ENCODE peak calls at places on chromosomes 3 and 15, in six cellular contexts. Q is HL-60, N is fibroblast of pulmonary artery, L is bronchial epithelial cell, V is lower lobe of right lung, F is lower leg skin. C is an unnamed sample.

GRCh38 chr15:39455502-39455991 is 125.3 kb upstream of the THBS1 start:
- DNase-seq in Q (no peak), N (peak), L (peak), V (no peak), F (no peak), C (peak)

GRCh38 chr3:96324087-96324486 is 490.3 kb upstream of the EPHA6 start:
- DNase-seq in Q (no peak), N (no peak), L (no peak), V (no peak), F (no peak), C (no peak)

GRCh38 chr3:46900007-46900292 is 22.4 kb downstream of the PTH1R start:
- DNase-seq in Q (no peak), N (no peak), L (no peak), V (peak), F (no peak), C (no peak)

GRCh38 chr3:132867526-132867925 is 145.3 kb upstream of the NPHP3 start:
- DNase-seq in Q (no peak), N (no peak), L (no peak), V (no peak), F (no peak), C (no peak)

GRCh38 chr3:30644615-30645014 is 38.2 kb downstream of the TGFBR2 start:
- DNase-seq in Q (no peak), N (peak), L (peak), V (no peak), F (peak), C (peak)

GRCh38 chr3:50274371-50275104 is 4.3 kb upstream of the LSMEM2 start:
- DNase-seq in Q (no peak), N (peak), L (peak), V (peak), F (peak), C (peak)

GRCh38 chr3:23659840-23660430 is 145.8 kb upstream of the UBE2E1 start:
- DNase-seq in Q (no peak), N (no peak), L (no peak), V (no peak), F (no peak), C (no peak)

GRCh38 chr3:13092621-13093339 is 19.6 kb upstream of the IQSEC1 start:
- DNase-seq in Q (no peak), N (no peak), L (no peak), V (no peak), F (no peak), C (no peak)

GRCh38 chr15:63915209-63915887 is 81.6 kb upstream of the HERC1 start:
- DNase-seq in Q (no peak), N (no peak), L (peak), V (no peak), F (no peak), C (no peak)

GRCh38 chr3:17481116-17481515 is 261.3 kb downstream of the TBC1D5 start:
- DNase-seq in Q (no peak), N (no peak), L (no peak), V (no peak), F (no peak), C (no peak)

GRCh38 chr3:134640872-134641470 is 9.9 kb downstream of the KY start:
- DNase-seq in Q (peak), N (peak), L (peak), V (no peak), F (peak), C (no peak)

GRCh38 chr3:194140520-194141414 is 4.8 kb downstream of the HES1 start:
- DNase-seq in Q (no peak), N (peak), L (peak), V (peak), F (peak), C (peak)

GRCh38 chr15:38531509-38531908 is 33.1 kb downstream of the RASGRP1 start:
- DNase-seq in Q (no peak), N (peak), L (peak), V (no peak), F (no peak), C (no peak)

GRCh38 chr3:171829841-171830559 is 13.1 kb upstream of the TMEM212 start:
- DNase-seq in Q (no peak), N (peak), L (peak), V (peak), F (peak), C (no peak)

GRCh38 chr3:160869825-160870224 is 113.8 kb downstream of the PPM1L start:
- DNase-seq in Q (no peak), N (peak), L (peak), V (no peak), F (peak), C (no peak)

GRCh38 chr3:31232049-31233040 is 300.4 kb upstream of the STT3B start:
- DNase-seq in Q (peak), N (peak), L (no peak), V (no peak), F (no peak), C (no peak)

GRCh38 chr3:133835418-133835743 is 29.8 kb downstream of the SRPRB start:
- DNase-seq in Q (no peak), N (no peak), L (no peak), V (no peak), F (no peak), C (no peak)

GRCh38 chr3:9008550-9009255 is 45.4 kb upstream of the RAD18 start:
- DNase-seq in Q (no peak), N (no peak), L (no peak), V (no peak), F (no peak), C (no peak)

GRCh38 chr15:28918141-28918983 is 32.6 kb downstream of the APBA2 start:
- DNase-seq in Q (no peak), N (peak), L (no peak), V (peak), F (no peak), C (no peak)

GRCh38 chr3:12345584-12346494 is 57.0 kb downstream of the PPARG start:
- DNase-seq in Q (no peak), N (no peak), L (peak), V (no peak), F (no peak), C (no peak)

GRCh38 chr3:99747915-99748314 is 69.7 kb upstream of the CMSS1 start:
- DNase-seq in Q (no peak), N (peak), L (peak), V (no peak), F (no peak), C (no peak)

GRCh38 chr3:25883492-25883891 is 93.6 kb downstream of the OXSM start:
- DNase-seq in Q (no peak), N (no peak), L (no peak), V (no peak), F (no peak), C (no peak)

GRCh38 chr3:23608650-23609049 is 197.1 kb upstream of the UBE2E1 start:
- DNase-seq in Q (no peak), N (no peak), L (no peak), V (no peak), F (no peak), C (no peak)

GRCh38 chr3:32296251-32297204 is 58.0 kb downstream of the CMTM8 start:
- DNase-seq in Q (peak), N (peak), L (peak), V (peak), F (peak), C (peak)

GRCh38 chr15:59099162-59099685 is 5.7 kb upstream of the CCNB2 start:
- DNase-seq in Q (no peak), N (no peak), L (no peak), V (no peak), F (no peak), C (no peak)

GRCh38 chr15:75031773-75032302 is 8.4 kb downstream of the PPCDC start:
- DNase-seq in Q (no peak), N (peak), L (peak), V (no peak), F (no peak), C (no peak)

GRCh38 chr3:120568198-120568523 is 28.0 kb upstream of the NDUFB4 start:
- DNase-seq in Q (no peak), N (no peak), L (no peak), V (no peak), F (no peak), C (no peak)

GRCh38 chr3:184742676-184743135 is 30.8 kb upstream of the MAGEF1 start:
- DNase-seq in Q (no peak), N (no peak), L (no peak), V (no peak), F (peak), C (no peak)

GRCh38 chr15:67865766-67866165 is 25.9 kb upstream of the RNU6-1 start:
- DNase-seq in Q (no peak), N (no peak), L (no peak), V (no peak), F (peak), C (no peak)

GRCh38 chr3:194150252-194150934 is 14.4 kb downstream of the HES1 start:
- DNase-seq in Q (no peak), N (no peak), L (peak), V (no peak), F (no peak), C (no peak)

GRCh38 chr15:57923750-57924149 is 141.8 kb downstream of the ALDH1A2 start:
- DNase-seq in Q (no peak), N (peak), L (no peak), V (no peak), F (no peak), C (no peak)

GRCh38 chr3:149494022-149494758 is 19.7 kb downstream of the TM4SF4 start:
- DNase-seq in Q (peak), N (peak), L (peak), V (peak), F (peak), C (no peak)

GRCh38 chr3:27521872-27522265 is 37.7 kb upstream of the SLC4A7 start:
- DNase-seq in Q (no peak), N (no peak), L (no peak), V (no peak), F (no peak), C (no peak)

GRCh38 chr3:186194451-186194811 is 85.5 kb upstream of the ETV5 start:
- DNase-seq in Q (no peak), N (no peak), L (no peak), V (no peak), F (no peak), C (no peak)

GRCh38 chr3:186198442-186198841 is 89.6 kb upstream of the ETV5 start:
- DNase-seq in Q (no peak), N (no peak), L (no peak), V (no peak), F (no peak), C (no peak)

GRCh38 chr3:186189492-186189891 is 80.6 kb upstream of the ETV5 start:
- DNase-seq in Q (no peak), N (peak), L (peak), V (no peak), F (no peak), C (no peak)

GRCh38 chr3:186192823-186193222 is 83.9 kb upstream of the ETV5 start:
- DNase-seq in Q (no peak), N (no peak), L (no peak), V (no peak), F (no peak), C (no peak)

GRCh38 chr3:186193534-186194450 is 84.9 kb upstream of the ETV5 start:
- DNase-seq in Q (no peak), N (no peak), L (no peak), V (peak), F (no peak), C (no peak)
- H3K4me3 ChIP-seq in Q (no peak), N (no peak), L (no peak), V (peak), F (no peak), C (no peak)

GRCh38 chr15:62874933-62875625 is 167.5 kb upstream of the TPM1 start:
- DNase-seq in Q (no peak), N (no peak), L (no peak), V (no peak), F (no peak), C (no peak)
- H3K4me3 ChIP-seq in Q (no peak), N (no peak), L (no peak), V (no peak), F (no peak), C (no peak)

GRCh38 chr3:1963896-1964295 is 134.8 kb upstream of the CNTN4 start:
- DNase-seq in Q (no peak), N (no peak), L (no peak), V (no peak), F (no peak), C (no peak)

GRCh38 chr3:1955750-1956149 is 142.9 kb upstream of the CNTN4 start:
- DNase-seq in Q (no peak), N (no peak), L (no peak), V (no peak), F (no peak), C (no peak)

GRCh38 chr3:1955170-1955569 is 143.5 kb upstream of the CNTN4 start:
- DNase-seq in Q (no peak), N (no peak), L (no peak), V (no peak), F (no peak), C (no peak)

GRCh38 chr3:1962531-1963090 is 136.1 kb upstream of the CNTN4 start:
- DNase-seq in Q (no peak), N (no peak), L (no peak), V (no peak), F (no peak), C (no peak)

GRCh38 chr3:1960506-1960905 is 138.2 kb upstream of the CNTN4 start:
- DNase-seq in Q (no peak), N (no peak), L (no peak), V (no peak), F (no peak), C (no peak)
- H3K4me3 ChIP-seq in Q (no peak), N (no peak), L (no peak), V (no peak), F (no peak), C (no peak)

GRCh38 chr15:101174152-101174920 is 77.5 kb downstream of the CHSY1 start:
- DNase-seq in Q (no peak), N (no peak), L (peak), V (no peak), F (no peak), C (no peak)

GRCh38 chr15:101170568-101171350 is 81.1 kb downstream of the CHSY1 start:
- DNase-seq in Q (no peak), N (peak), L (peak), V (no peak), F (peak), C (no peak)

GRCh38 chr15:101173233-101174119 is 78.4 kb downstream of the CHSY1 start:
- DNase-seq in Q (no peak), N (no peak), L (no peak), V (no peak), F (no peak), C (no peak)

GRCh38 chr15:101172421-101173097 is 79.3 kb downstream of the CHSY1 start:
- DNase-seq in Q (no peak), N (no peak), L (no peak), V (no peak), F (peak), C (no peak)

GRCh38 chr15:101171954-101172353 is 79.9 kb downstream of the CHSY1 start:
- DNase-seq in Q (no peak), N (no peak), L (no peak), V (no peak), F (peak), C (no peak)
- H3K4me3 ChIP-seq in Q (no peak), N (no peak), L (no peak), V (no peak), F (no peak), C (no peak)

DNA sequence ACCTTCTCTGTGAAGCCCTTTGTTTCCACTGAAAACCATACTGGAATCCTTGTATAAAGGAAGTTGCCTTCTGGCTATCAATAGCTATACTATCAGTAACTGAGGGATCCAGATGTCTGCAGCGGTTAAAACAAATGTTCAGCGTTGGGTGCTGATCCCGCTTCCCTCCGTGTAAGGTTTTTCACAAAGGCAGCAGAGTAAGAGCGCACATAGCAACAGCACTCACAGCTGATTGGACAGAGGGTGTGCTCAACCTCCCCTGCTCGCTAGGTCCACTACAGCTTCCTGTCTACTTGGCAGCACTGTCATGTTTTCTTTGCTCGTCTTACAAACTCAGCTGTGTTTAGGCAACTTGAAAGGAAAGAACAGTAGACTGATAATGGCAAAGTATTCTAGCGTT is 27.3 kb downstream of the ATOSA start:
- DNase-seq in Q (no peak), N (peak), L (peak), V (no peak), F (no peak), C (peak)
- H3K4me3 ChIP-seq in Q (no peak), N (peak), L (no peak), V (peak), F (no peak), C (no peak)

DNA sequence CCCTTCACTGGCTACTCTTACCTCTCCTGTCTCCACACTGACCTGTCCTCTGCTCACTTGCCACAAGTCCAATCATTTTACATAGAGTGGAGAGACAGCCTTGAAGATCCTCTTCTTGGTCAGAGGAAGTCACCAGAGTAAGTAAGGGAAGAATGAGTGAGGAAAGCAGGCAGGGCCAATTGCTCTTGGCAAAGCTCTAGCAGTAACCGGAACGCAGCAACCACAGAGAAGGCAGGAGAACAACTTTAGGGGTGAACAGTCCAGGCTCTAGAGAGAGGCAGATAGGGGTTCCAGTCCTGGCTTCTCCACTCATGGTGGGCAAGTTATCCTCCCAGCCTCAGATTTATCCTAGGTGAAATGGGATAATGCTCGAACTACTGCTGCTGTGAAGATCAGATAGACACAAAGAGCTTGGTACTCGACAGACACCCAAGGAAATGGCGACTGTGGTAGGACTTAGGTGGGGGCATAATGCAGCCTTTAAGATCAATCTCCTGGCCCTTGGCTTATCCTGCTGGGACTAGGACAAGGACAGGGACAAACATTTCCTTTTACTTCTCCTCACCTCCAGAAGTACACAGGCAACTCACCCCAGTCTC is 1.2 kb upstream of the ADAMTSL3 start:
- DNase-seq in Q (no peak), N (no peak), L (no peak), V (no peak), F (no peak), C (no peak)
- H3K4me3 ChIP-seq in Q (no peak), N (no peak), L (no peak), V (no peak), F (no peak), C (no peak)

GRCh38 chr3:115038831-115039230 is 108.3 kb downstream of the ZBTB20 start:
- DNase-seq in Q (no peak), N (no peak), L (no peak), V (no peak), F (no peak), C (no peak)

GRCh38 chr3:115040673-115041286 is 106.3 kb downstream of the ZBTB20 start:
- DNase-seq in Q (no peak), N (peak), L (peak), V (no peak), F (no peak), C (no peak)

DNA sequence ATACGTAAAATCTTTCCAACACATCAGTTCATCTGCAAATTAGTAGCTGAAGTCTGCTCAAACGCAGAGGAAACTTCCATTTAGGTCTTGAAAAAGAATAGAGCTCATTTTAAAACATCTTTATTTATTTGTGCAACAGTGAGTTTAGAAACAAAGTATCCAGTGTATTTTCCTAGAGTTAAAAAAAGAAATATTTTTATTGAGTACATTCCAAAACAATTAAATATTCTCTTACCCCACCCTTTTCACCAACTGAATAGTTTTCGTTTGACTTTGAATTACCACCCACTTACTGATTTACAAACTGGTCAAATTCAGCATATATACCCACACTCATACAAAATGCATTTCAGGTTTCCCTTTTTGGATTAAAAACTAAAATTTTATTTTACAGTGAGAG is 104.7 kb downstream of the ZBTB20 start:
- DNase-seq in Q (no peak), N (no peak), L (no peak), V (no peak), F (no peak), C (no peak)
- H3K4me3 ChIP-seq in Q (no peak), N (no peak), L (no peak), V (no peak), F (no peak), C (no peak)

DNA sequence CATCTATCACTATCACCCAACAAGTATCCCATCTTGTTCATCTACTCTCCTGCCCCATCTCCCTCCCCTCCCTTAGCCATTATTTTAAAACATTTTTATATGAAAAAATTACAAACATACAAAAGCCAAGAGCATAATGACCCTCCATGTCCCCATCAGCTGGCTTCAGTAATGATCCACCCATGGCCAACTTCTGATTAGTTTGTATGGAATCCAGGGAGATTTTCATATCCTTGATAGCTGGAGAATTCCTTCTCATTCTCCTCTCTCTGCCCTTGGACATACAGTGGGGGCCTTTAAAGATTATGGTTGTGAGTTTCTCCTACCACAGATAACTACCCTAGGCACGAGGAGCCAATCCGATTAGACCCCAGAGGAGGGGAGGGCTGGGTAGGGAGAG is 40.2 kb downstream of the IRAK2 start:
- DNase-seq in Q (no peak), N (no peak), L (no peak), V (no peak), F (no peak), C (no peak)
- H3K4me3 ChIP-seq in Q (no peak), N (no peak), L (no peak), V (no peak), F (no peak), C (no peak)

C was measured in GM06990.